ENCODE peak calls at places on chromosomes 4 and X, in six cellular contexts. One of them, this sample, is unnamed.

GRCh38 chr4:169361741-169362140 is 91.0 kb upstream of the SH3RF1 start:
- DNase-seq in RWPE1: no peak
- DNase-seq in activated naive CD8-positive, alpha-beta T cell treated with anti-CD3 and anti-CD28 coated beads for 36 hours: no peak
- DNase-seq in lower leg skin: no peak
- DNase-seq in activated T-cell treated with anti-CD3 and anti-CD28 coated beads for 1 hour: no peak
- DNase-seq in osteoblast: no peak
- DNase-seq in this sample: no peak

GRCh38 chrX:140190441-140191108 is 225.3 kb upstream of the CXorf66 start:
- DNase-seq in activated naive CD8-positive, alpha-beta T cell treated with anti-CD3 and anti-CD28 coated beads for 36 hours: no peak
- DNase-seq in osteoblast: no peak
- DNase-seq in RWPE1: no peak
- DNase-seq in lower leg skin: no peak
- DNase-seq in activated T-cell treated with anti-CD3 and anti-CD28 coated beads for 1 hour: no peak
- DNase-seq in this sample: no peak

GRCh38 chr4:8770518-8771257 is 101.0 kb downstream of the HMX1 start:
- DNase-seq in activated T-cell treated with anti-CD3 and anti-CD28 coated beads for 1 hour: no peak
- DNase-seq in RWPE1: no peak
- DNase-seq in activated naive CD8-positive, alpha-beta T cell treated with anti-CD3 and anti-CD28 coated beads for 36 hours: no peak
- DNase-seq in osteoblast: peak
- DNase-seq in lower leg skin: peak
- DNase-seq in this sample: no peak

GRCh38 chr4:182578402-182578801 is 335.2 kb downstream of the TENM3 start:
- DNase-seq in RWPE1: peak
- DNase-seq in lower leg skin: no peak
- DNase-seq in activated T-cell treated with anti-CD3 and anti-CD28 coated beads for 1 hour: no peak
- DNase-seq in osteoblast: peak
- DNase-seq in activated naive CD8-positive, alpha-beta T cell treated with anti-CD3 and anti-CD28 coated beads for 36 hours: no peak
- DNase-seq in this sample: peak

GRCh38 chrX:49250578-49250977 is 13.9 kb downstream of the FOXP3 start:
- DNase-seq in activated T-cell treated with anti-CD3 and anti-CD28 coated beads for 1 hour: no peak
- DNase-seq in RWPE1: no peak
- DNase-seq in activated naive CD8-positive, alpha-beta T cell treated with anti-CD3 and anti-CD28 coated beads for 36 hours: no peak
- DNase-seq in osteoblast: peak
- DNase-seq in lower leg skin: no peak
- DNase-seq in this sample: no peak

GRCh38 chr4:81844717-81845116 is 373.0 kb upstream of the RASGEF1B start:
- DNase-seq in osteoblast: no peak
- DNase-seq in RWPE1: peak
- DNase-seq in activated T-cell treated with anti-CD3 and anti-CD28 coated beads for 1 hour: peak
- DNase-seq in lower leg skin: peak
- DNase-seq in activated naive CD8-positive, alpha-beta T cell treated with anti-CD3 and anti-CD28 coated beads for 36 hours: peak
- DNase-seq in this sample: peak

GRCh38 chr4:566508-567295 is 9.4 kb downstream of the TMEM271 start:
- DNase-seq in RWPE1: peak
- DNase-seq in lower leg skin: no peak
- DNase-seq in activated T-cell treated with anti-CD3 and anti-CD28 coated beads for 1 hour: no peak
- DNase-seq in osteoblast: peak
- DNase-seq in activated naive CD8-positive, alpha-beta T cell treated with anti-CD3 and anti-CD28 coated beads for 36 hours: no peak
- DNase-seq in this sample: no peak

GRCh38 chr4:31235961-31236360 is 515.8 kb downstream of the PCDH7 start:
- DNase-seq in lower leg skin: no peak
- DNase-seq in osteoblast: no peak
- DNase-seq in activated naive CD8-positive, alpha-beta T cell treated with anti-CD3 and anti-CD28 coated beads for 36 hours: no peak
- DNase-seq in RWPE1: no peak
- DNase-seq in activated T-cell treated with anti-CD3 and anti-CD28 coated beads for 1 hour: no peak
- DNase-seq in this sample: no peak

GRCh38 chr4:183205682-183206081 is 106.6 kb downstream of the WWC2 start:
- DNase-seq in activated naive CD8-positive, alpha-beta T cell treated with anti-CD3 and anti-CD28 coated beads for 36 hours: no peak
- DNase-seq in lower leg skin: no peak
- DNase-seq in RWPE1: no peak
- DNase-seq in activated T-cell treated with anti-CD3 and anti-CD28 coated beads for 1 hour: no peak
- DNase-seq in osteoblast: no peak
- DNase-seq in this sample: no peak

GRCh38 chrX:136674270-136674986 is 26.5 kb downstream of the CD40LG start:
- DNase-seq in lower leg skin: no peak
- DNase-seq in activated naive CD8-positive, alpha-beta T cell treated with anti-CD3 and anti-CD28 coated beads for 36 hours: no peak
- DNase-seq in osteoblast: no peak
- DNase-seq in activated T-cell treated with anti-CD3 and anti-CD28 coated beads for 1 hour: no peak
- DNase-seq in RWPE1: no peak
- DNase-seq in this sample: no peak

GRCh38 chr4:143711543-143712159 is 11.2 kb upstream of the FREM3 start:
- DNase-seq in activated T-cell treated with anti-CD3 and anti-CD28 coated beads for 1 hour: no peak
- DNase-seq in lower leg skin: no peak
- DNase-seq in activated naive CD8-positive, alpha-beta T cell treated with anti-CD3 and anti-CD28 coated beads for 36 hours: no peak
- DNase-seq in osteoblast: no peak
- DNase-seq in RWPE1: no peak
- DNase-seq in this sample: no peak

GRCh38 chrX:24375732-24376131 is 15.3 kb downstream of the SUPT20HL1 start:
- DNase-seq in osteoblast: no peak
- DNase-seq in RWPE1: no peak
- DNase-seq in activated T-cell treated with anti-CD3 and anti-CD28 coated beads for 1 hour: no peak
- DNase-seq in lower leg skin: no peak
- DNase-seq in activated naive CD8-positive, alpha-beta T cell treated with anti-CD3 and anti-CD28 coated beads for 36 hours: no peak
- DNase-seq in this sample: no peak

GRCh38 chr4:169745291-169745690 is 12.5 kb downstream of the HPF1 start:
- DNase-seq in activated T-cell treated with anti-CD3 and anti-CD28 coated beads for 1 hour: no peak
- DNase-seq in activated naive CD8-positive, alpha-beta T cell treated with anti-CD3 and anti-CD28 coated beads for 36 hours: no peak
- DNase-seq in osteoblast: peak
- DNase-seq in RWPE1: no peak
- DNase-seq in lower leg skin: no peak
- DNase-seq in this sample: peak

GRCh38 chrX:23901805-23902204 is 5.9 kb downstream of the APOO start:
- DNase-seq in osteoblast: no peak
- DNase-seq in lower leg skin: no peak
- DNase-seq in activated T-cell treated with anti-CD3 and anti-CD28 coated beads for 1 hour: peak
- DNase-seq in RWPE1: peak
- DNase-seq in activated naive CD8-positive, alpha-beta T cell treated with anti-CD3 and anti-CD28 coated beads for 36 hours: peak
- DNase-seq in this sample: peak

GRCh38 chr4:124105212-124105611 is 607.3 kb downstream of the ANKRD50 start:
- DNase-seq in RWPE1: peak
- DNase-seq in activated T-cell treated with anti-CD3 and anti-CD28 coated beads for 1 hour: no peak
- DNase-seq in osteoblast: peak
- DNase-seq in activated naive CD8-positive, alpha-beta T cell treated with anti-CD3 and anti-CD28 coated beads for 36 hours: no peak
- DNase-seq in lower leg skin: no peak
- DNase-seq in this sample: peak

GRCh38 chr4:119238068-119238722 is 25.7 kb downstream of the USP53 start:
- DNase-seq in osteoblast: no peak
- DNase-seq in activated T-cell treated with anti-CD3 and anti-CD28 coated beads for 1 hour: no peak
- DNase-seq in activated naive CD8-positive, alpha-beta T cell treated with anti-CD3 and anti-CD28 coated beads for 36 hours: peak
- DNase-seq in lower leg skin: no peak
- DNase-seq in RWPE1: no peak
- DNase-seq in this sample: no peak

GRCh38 chr4:96036781-96037180 is 196.9 kb downstream of the PDHA2 start:
- DNase-seq in osteoblast: no peak
- DNase-seq in activated naive CD8-positive, alpha-beta T cell treated with anti-CD3 and anti-CD28 coated beads for 36 hours: no peak
- DNase-seq in activated T-cell treated with anti-CD3 and anti-CD28 coated beads for 1 hour: no peak
- DNase-seq in RWPE1: no peak
- DNase-seq in lower leg skin: no peak
- DNase-seq in this sample: no peak

GRCh38 chrX:18354369-18355329 is at the start of gene SCML2:
- DNase-seq in lower leg skin: no peak
- DNase-seq in activated naive CD8-positive, alpha-beta T cell treated with anti-CD3 and anti-CD28 coated beads for 36 hours: peak
- DNase-seq in osteoblast: peak
- DNase-seq in activated T-cell treated with anti-CD3 and anti-CD28 coated beads for 1 hour: peak
- DNase-seq in RWPE1: no peak
- DNase-seq in this sample: peak

GRCh38 chr4:36399762-36400353 is 118.4 kb downstream of the DTHD1 start:
- DNase-seq in RWPE1: peak
- DNase-seq in lower leg skin: no peak
- DNase-seq in activated naive CD8-positive, alpha-beta T cell treated with anti-CD3 and anti-CD28 coated beads for 36 hours: peak
- DNase-seq in osteoblast: no peak
- DNase-seq in activated T-cell treated with anti-CD3 and anti-CD28 coated beads for 1 hour: no peak
- DNase-seq in this sample: no peak

GRCh38 chr4:177182156-177182555 is 127.5 kb upstream of the NEIL3 start:
- DNase-seq in lower leg skin: no peak
- DNase-seq in RWPE1: no peak
- DNase-seq in activated naive CD8-positive, alpha-beta T cell treated with anti-CD3 and anti-CD28 coated beads for 36 hours: no peak
- DNase-seq in activated T-cell treated with anti-CD3 and anti-CD28 coated beads for 1 hour: no peak
- DNase-seq in osteoblast: no peak
- DNase-seq in this sample: peak

GRCh38 chr4:171646984-171647383 is 166.2 kb upstream of the GALNTL6 start:
- DNase-seq in osteoblast: no peak
- DNase-seq in activated naive CD8-positive, alpha-beta T cell treated with anti-CD3 and anti-CD28 coated beads for 36 hours: no peak
- DNase-seq in RWPE1: no peak
- DNase-seq in activated T-cell treated with anti-CD3 and anti-CD28 coated beads for 1 hour: no peak
- DNase-seq in lower leg skin: no peak
- DNase-seq in this sample: no peak

GRCh38 chr4:129046055-129046959 is 47.0 kb downstream of the SCLT1 start:
- DNase-seq in activated T-cell treated with anti-CD3 and anti-CD28 coated beads for 1 hour: no peak
- DNase-seq in activated naive CD8-positive, alpha-beta T cell treated with anti-CD3 and anti-CD28 coated beads for 36 hours: no peak
- DNase-seq in RWPE1: no peak
- DNase-seq in osteoblast: no peak
- DNase-seq in lower leg skin: no peak
- DNase-seq in this sample: no peak

GRCh38 chr4:56657128-56657527 is 24.0 kb downstream of the HOPX start:
- DNase-seq in activated T-cell treated with anti-CD3 and anti-CD28 coated beads for 1 hour: no peak
- DNase-seq in activated naive CD8-positive, alpha-beta T cell treated with anti-CD3 and anti-CD28 coated beads for 36 hours: no peak
- DNase-seq in osteoblast: no peak
- DNase-seq in lower leg skin: no peak
- DNase-seq in RWPE1: no peak
- DNase-seq in this sample: no peak

GRCh38 chr4:160848901-160849735 is 1314.7 kb downstream of the FSTL5 start:
- DNase-seq in osteoblast: no peak
- DNase-seq in RWPE1: no peak
- DNase-seq in lower leg skin: no peak
- DNase-seq in activated naive CD8-positive, alpha-beta T cell treated with anti-CD3 and anti-CD28 coated beads for 36 hours: no peak
- DNase-seq in activated T-cell treated with anti-CD3 and anti-CD28 coated beads for 1 hour: no peak
- DNase-seq in this sample: no peak

GRCh38 chr4:95086532-95086931 is 328.8 kb downstream of the BMPR1B start:
- DNase-seq in activated naive CD8-positive, alpha-beta T cell treated with anti-CD3 and anti-CD28 coated beads for 36 hours: no peak
- DNase-seq in osteoblast: no peak
- DNase-seq in lower leg skin: no peak
- DNase-seq in activated T-cell treated with anti-CD3 and anti-CD28 coated beads for 1 hour: no peak
- DNase-seq in RWPE1: peak
- DNase-seq in this sample: no peak

GRCh38 chr4:785332-786073 is 40.4 kb downstream of the CPLX1 start:
- DNase-seq in activated naive CD8-positive, alpha-beta T cell treated with anti-CD3 and anti-CD28 coated beads for 36 hours: no peak
- DNase-seq in lower leg skin: no peak
- DNase-seq in activated T-cell treated with anti-CD3 and anti-CD28 coated beads for 1 hour: no peak
- DNase-seq in osteoblast: peak
- DNase-seq in RWPE1: no peak
- DNase-seq in this sample: no peak

GRCh38 chr4:49032440-49033161 is 46.5 kb downstream of the CWH43 start:
- DNase-seq in osteoblast: peak
- DNase-seq in activated T-cell treated with anti-CD3 and anti-CD28 coated beads for 1 hour: no peak
- DNase-seq in lower leg skin: no peak
- DNase-seq in activated naive CD8-positive, alpha-beta T cell treated with anti-CD3 and anti-CD28 coated beads for 36 hours: peak
- DNase-seq in RWPE1: peak
- DNase-seq in this sample: peak

GRCh38 chr4:146029939-146030710 is 91.5 kb upstream of the ZNF827 start:
- DNase-seq in activated naive CD8-positive, alpha-beta T cell treated with anti-CD3 and anti-CD28 coated beads for 36 hours: peak
- DNase-seq in RWPE1: no peak
- DNase-seq in osteoblast: no peak
- DNase-seq in lower leg skin: no peak
- DNase-seq in activated T-cell treated with anti-CD3 and anti-CD28 coated beads for 1 hour: no peak
- DNase-seq in this sample: peak

GRCh38 chrX:149903889-149904748 is 23.1 kb downstream of the MAGEA8 start:
- DNase-seq in RWPE1: no peak
- DNase-seq in activated T-cell treated with anti-CD3 and anti-CD28 coated beads for 1 hour: no peak
- DNase-seq in activated naive CD8-positive, alpha-beta T cell treated with anti-CD3 and anti-CD28 coated beads for 36 hours: no peak
- DNase-seq in osteoblast: no peak
- DNase-seq in lower leg skin: no peak
- DNase-seq in this sample: peak

GRCh38 chrX:20479048-20479447 is 212.3 kb upstream of the RPS6KA3 start:
- DNase-seq in osteoblast: no peak
- DNase-seq in RWPE1: no peak
- DNase-seq in lower leg skin: no peak
- DNase-seq in activated T-cell treated with anti-CD3 and anti-CD28 coated beads for 1 hour: no peak
- DNase-seq in activated naive CD8-positive, alpha-beta T cell treated with anti-CD3 and anti-CD28 coated beads for 36 hours: no peak
- DNase-seq in this sample: no peak

GRCh38 chrX:330726-331144 is 12.1 kb upstream of the GTPBP6 start:
- DNase-seq in activated naive CD8-positive, alpha-beta T cell treated with anti-CD3 and anti-CD28 coated beads for 36 hours: no peak
- DNase-seq in lower leg skin: no peak
- DNase-seq in activated T-cell treated with anti-CD3 and anti-CD28 coated beads for 1 hour: no peak
- DNase-seq in RWPE1: no peak
- DNase-seq in osteoblast: no peak
- DNase-seq in this sample: no peak

GRCh38 chr4:57075353-57075752 is 34.8 kb downstream of the IGFBP7 start:
- DNase-seq in activated naive CD8-positive, alpha-beta T cell treated with anti-CD3 and anti-CD28 coated beads for 36 hours: no peak
- DNase-seq in activated T-cell treated with anti-CD3 and anti-CD28 coated beads for 1 hour: no peak
- DNase-seq in RWPE1: no peak
- DNase-seq in osteoblast: no peak
- DNase-seq in lower leg skin: no peak
- DNase-seq in this sample: no peak

GRCh38 chrX:71128166-71128833 is 9.9 kb downstream of the MED12 start:
- DNase-seq in activated T-cell treated with anti-CD3 and anti-CD28 coated beads for 1 hour: no peak
- DNase-seq in RWPE1: no peak
- DNase-seq in lower leg skin: no peak
- DNase-seq in activated naive CD8-positive, alpha-beta T cell treated with anti-CD3 and anti-CD28 coated beads for 36 hours: no peak
- DNase-seq in osteoblast: no peak
- DNase-seq in this sample: peak

GRCh38 chr4:123304151-123305021 is 92.2 kb upstream of the SPRY1 start:
- DNase-seq in RWPE1: no peak
- DNase-seq in activated naive CD8-positive, alpha-beta T cell treated with anti-CD3 and anti-CD28 coated beads for 36 hours: peak
- DNase-seq in osteoblast: no peak
- DNase-seq in activated T-cell treated with anti-CD3 and anti-CD28 coated beads for 1 hour: no peak
- DNase-seq in lower leg skin: no peak
- DNase-seq in this sample: no peak

GRCh38 chr4:105133976-105134375 is 12.7 kb upstream of the TET2 start:
- DNase-seq in osteoblast: no peak
- DNase-seq in RWPE1: no peak
- DNase-seq in activated T-cell treated with anti-CD3 and anti-CD28 coated beads for 1 hour: no peak
- DNase-seq in activated naive CD8-positive, alpha-beta T cell treated with anti-CD3 and anti-CD28 coated beads for 36 hours: no peak
- DNase-seq in lower leg skin: no peak
- DNase-seq in this sample: no peak

GRCh38 chrX:12999422-12999821 is 24.5 kb downstream of the TMSB4X start:
- DNase-seq in lower leg skin: no peak
- DNase-seq in activated T-cell treated with anti-CD3 and anti-CD28 coated beads for 1 hour: no peak
- DNase-seq in osteoblast: no peak
- DNase-seq in activated naive CD8-positive, alpha-beta T cell treated with anti-CD3 and anti-CD28 coated beads for 36 hours: peak
- DNase-seq in RWPE1: no peak
- DNase-seq in this sample: no peak

GRCh38 chr4:176451441-176451840 is 131.7 kb downstream of the SPCS3 start:
- DNase-seq in activated naive CD8-positive, alpha-beta T cell treated with anti-CD3 and anti-CD28 coated beads for 36 hours: no peak
- DNase-seq in lower leg skin: no peak
- DNase-seq in RWPE1: no peak
- DNase-seq in activated T-cell treated with anti-CD3 and anti-CD28 coated beads for 1 hour: no peak
- DNase-seq in osteoblast: no peak
- DNase-seq in this sample: no peak

GRCh38 chr4:175346381-175346780 is 428.2 kb downstream of the ADAM29 start:
- DNase-seq in lower leg skin: no peak
- DNase-seq in activated naive CD8-positive, alpha-beta T cell treated with anti-CD3 and anti-CD28 coated beads for 36 hours: no peak
- DNase-seq in activated T-cell treated with anti-CD3 and anti-CD28 coated beads for 1 hour: no peak
- DNase-seq in osteoblast: peak
- DNase-seq in RWPE1: no peak
- DNase-seq in this sample: peak

GRCh38 chr4:74157116-74157742 is 689 bp upstream of the MTHFD2L start:
- DNase-seq in RWPE1: peak
- DNase-seq in activated T-cell treated with anti-CD3 and anti-CD28 coated beads for 1 hour: no peak
- DNase-seq in osteoblast: peak
- DNase-seq in activated naive CD8-positive, alpha-beta T cell treated with anti-CD3 and anti-CD28 coated beads for 36 hours: no peak
- DNase-seq in lower leg skin: no peak
- DNase-seq in this sample: peak